ENCODE peak calls at places on chromosomes 5 and 9, in ten cellular contexts. One of them, this sample, is unnamed.

GRCh38 chr9:109297899-109298298 is 23.0 kb downstream of the EPB41L4B start:
- DNase-seq in tibial artery: no peak
- DNase-seq in lower leg skin: no peak
- DNase-seq in upper lobe of right lung: no peak
- DNase-seq in OCI-LY7: no peak
- DNase-seq in coronary artery: no peak
- DNase-seq in astrocyte of the spinal cord: peak
- DNase-seq in B cell: no peak
- DNase-seq in pancreas: no peak
- DNase-seq in cardiac muscle cell: no peak
- DNase-seq in this sample: no peak

GRCh38 chr5:126515337-126515736 is 79.7 kb downstream of the ALDH7A1 start:
- DNase-seq in tibial artery: no peak
- DNase-seq in lower leg skin: no peak
- DNase-seq in upper lobe of right lung: no peak
- DNase-seq in OCI-LY7: no peak
- DNase-seq in coronary artery: no peak
- DNase-seq in astrocyte of the spinal cord: no peak
- DNase-seq in B cell: no peak
- DNase-seq in pancreas: no peak
- DNase-seq in cardiac muscle cell: no peak
- DNase-seq in this sample: no peak

GRCh38 chr9:77883846-77884771 is 147.5 kb downstream of the GNAQ start:
- DNase-seq in tibial artery: no peak
- DNase-seq in lower leg skin: no peak
- DNase-seq in upper lobe of right lung: no peak
- DNase-seq in OCI-LY7: no peak
- DNase-seq in coronary artery: no peak
- DNase-seq in astrocyte of the spinal cord: peak
- DNase-seq in B cell: no peak
- DNase-seq in pancreas: no peak
- DNase-seq in cardiac muscle cell: no peak
- DNase-seq in this sample: no peak

GRCh38 chr9:131639771-131640437 is 94.6 kb downstream of the PRRT1B start:
- DNase-seq in tibial artery: no peak
- DNase-seq in lower leg skin: no peak
- DNase-seq in upper lobe of right lung: no peak
- DNase-seq in OCI-LY7: no peak
- DNase-seq in coronary artery: no peak
- DNase-seq in astrocyte of the spinal cord: no peak
- DNase-seq in B cell: peak
- DNase-seq in pancreas: no peak
- DNase-seq in cardiac muscle cell: no peak
- DNase-seq in this sample: no peak

GRCh38 chr5:137923856-137924255 is 34.6 kb downstream of the PKD2L2 start:
- DNase-seq in tibial artery: no peak
- DNase-seq in lower leg skin: no peak
- DNase-seq in upper lobe of right lung: no peak
- DNase-seq in OCI-LY7: no peak
- DNase-seq in coronary artery: no peak
- DNase-seq in astrocyte of the spinal cord: peak
- DNase-seq in B cell: no peak
- DNase-seq in pancreas: no peak
- DNase-seq in cardiac muscle cell: peak
- DNase-seq in this sample: no peak

GRCh38 chr5:73938938-73939320 is 312.9 kb downstream of the ARHGEF28 start:
- DNase-seq in tibial artery: no peak
- DNase-seq in lower leg skin: no peak
- DNase-seq in upper lobe of right lung: no peak
- DNase-seq in OCI-LY7: no peak
- DNase-seq in coronary artery: no peak
- DNase-seq in astrocyte of the spinal cord: no peak
- DNase-seq in B cell: no peak
- DNase-seq in pancreas: no peak
- DNase-seq in cardiac muscle cell: no peak
- DNase-seq in this sample: no peak

GRCh38 chr9:108953983-108954574 is 19.9 kb downstream of the ABITRAM start:
- DNase-seq in tibial artery: no peak
- DNase-seq in lower leg skin: no peak
- DNase-seq in upper lobe of right lung: no peak
- DNase-seq in OCI-LY7: peak
- DNase-seq in coronary artery: no peak
- DNase-seq in astrocyte of the spinal cord: peak
- DNase-seq in B cell: no peak
- DNase-seq in pancreas: no peak
- DNase-seq in cardiac muscle cell: peak
- DNase-seq in this sample: peak

GRCh38 chr5:174727794-174728662 is 3.6 kb downstream of the MSX2 start:
- DNase-seq in tibial artery: no peak
- DNase-seq in lower leg skin: no peak
- DNase-seq in upper lobe of right lung: no peak
- DNase-seq in OCI-LY7: no peak
- DNase-seq in coronary artery: no peak
- DNase-seq in astrocyte of the spinal cord: no peak
- DNase-seq in B cell: no peak
- DNase-seq in pancreas: no peak
- DNase-seq in cardiac muscle cell: no peak
- DNase-seq in this sample: no peak

GRCh38 chr9:129415031-129415953 is 205.6 kb downstream of the C9orf50 start:
- DNase-seq in tibial artery: no peak
- DNase-seq in lower leg skin: no peak
- DNase-seq in upper lobe of right lung: no peak
- DNase-seq in OCI-LY7: no peak
- DNase-seq in coronary artery: no peak
- DNase-seq in astrocyte of the spinal cord: no peak
- DNase-seq in B cell: no peak
- DNase-seq in pancreas: no peak
- DNase-seq in cardiac muscle cell: no peak
- DNase-seq in this sample: no peak

GRCh38 chr5:78649220-78649700 is 688 bp upstream of the LHFPL2 start:
- DNase-seq in tibial artery: peak
- DNase-seq in lower leg skin: peak
- DNase-seq in upper lobe of right lung: no peak
- DNase-seq in OCI-LY7: peak
- DNase-seq in coronary artery: no peak
- DNase-seq in astrocyte of the spinal cord: no peak
- DNase-seq in B cell: no peak
- DNase-seq in pancreas: no peak
- DNase-seq in cardiac muscle cell: no peak
- DNase-seq in this sample: no peak

GRCh38 chr5:103340717-103341397 is 82.3 kb downstream of the MACIR start:
- DNase-seq in tibial artery: no peak
- DNase-seq in lower leg skin: no peak
- DNase-seq in upper lobe of right lung: no peak
- DNase-seq in OCI-LY7: no peak
- DNase-seq in coronary artery: no peak
- DNase-seq in astrocyte of the spinal cord: no peak
- DNase-seq in B cell: no peak
- DNase-seq in pancreas: no peak
- DNase-seq in cardiac muscle cell: no peak
- DNase-seq in this sample: peak

GRCh38 chr5:62718368-62718767 is 139.7 kb downstream of the LRRC70 start:
- DNase-seq in tibial artery: no peak
- DNase-seq in lower leg skin: no peak
- DNase-seq in upper lobe of right lung: no peak
- DNase-seq in OCI-LY7: no peak
- DNase-seq in coronary artery: no peak
- DNase-seq in astrocyte of the spinal cord: no peak
- DNase-seq in B cell: no peak
- DNase-seq in pancreas: no peak
- DNase-seq in cardiac muscle cell: no peak
- DNase-seq in this sample: no peak

GRCh38 chr5:132775439-132776076 is 1.5 kb downstream of the SEPTIN8 start:
- DNase-seq in tibial artery: no peak
- DNase-seq in lower leg skin: peak
- DNase-seq in upper lobe of right lung: no peak
- DNase-seq in OCI-LY7: no peak
- DNase-seq in coronary artery: no peak
- DNase-seq in astrocyte of the spinal cord: no peak
- DNase-seq in B cell: no peak
- DNase-seq in pancreas: no peak
- DNase-seq in cardiac muscle cell: peak
- DNase-seq in this sample: no peak

GRCh38 chr9:113590991-113591898 is 127.7 kb downstream of the RGS3 start:
- DNase-seq in tibial artery: peak
- DNase-seq in lower leg skin: peak
- DNase-seq in upper lobe of right lung: peak
- DNase-seq in OCI-LY7: peak
- DNase-seq in coronary artery: no peak
- DNase-seq in astrocyte of the spinal cord: peak
- DNase-seq in B cell: peak
- DNase-seq in pancreas: peak
- DNase-seq in cardiac muscle cell: peak
- DNase-seq in this sample: peak

GRCh38 chr9:124263800-124264426 is 6.2 kb downstream of the NEK6 start:
- DNase-seq in tibial artery: no peak
- DNase-seq in lower leg skin: no peak
- DNase-seq in upper lobe of right lung: no peak
- DNase-seq in OCI-LY7: no peak
- DNase-seq in coronary artery: no peak
- DNase-seq in astrocyte of the spinal cord: no peak
- DNase-seq in B cell: no peak
- DNase-seq in pancreas: no peak
- DNase-seq in cardiac muscle cell: no peak
- DNase-seq in this sample: no peak

GRCh38 chr5:119435436-119436132 is 16.7 kb upstream of the HSD17B4 start:
- DNase-seq in tibial artery: peak
- DNase-seq in lower leg skin: no peak
- DNase-seq in upper lobe of right lung: peak
- DNase-seq in OCI-LY7: peak
- DNase-seq in coronary artery: no peak
- DNase-seq in astrocyte of the spinal cord: peak
- DNase-seq in B cell: peak
- DNase-seq in pancreas: peak
- DNase-seq in cardiac muscle cell: peak
- DNase-seq in this sample: peak

GRCh38 chr5:66742083-66742895 is 146.1 kb downstream of the MAST4 start:
- DNase-seq in tibial artery: no peak
- DNase-seq in lower leg skin: no peak
- DNase-seq in upper lobe of right lung: no peak
- DNase-seq in OCI-LY7: peak
- DNase-seq in coronary artery: no peak
- DNase-seq in astrocyte of the spinal cord: no peak
- DNase-seq in B cell: no peak
- DNase-seq in pancreas: no peak
- DNase-seq in cardiac muscle cell: peak
- DNase-seq in this sample: no peak
- TF ChIP-seq CTCF in tibial artery: no peak
- TF ChIP-seq CTCF in lower leg skin: no peak
- TF ChIP-seq CTCF in upper lobe of right lung: peak
- TF ChIP-seq CTCF in OCI-LY7: peak
- TF ChIP-seq CTCF in coronary artery: no peak
- TF ChIP-seq CTCF in astrocyte of the spinal cord: peak
- TF ChIP-seq CTCF in B cell: no peak
- TF ChIP-seq CTCF in pancreas: peak
- TF ChIP-seq CTCF in cardiac muscle cell: no peak
- TF ChIP-seq CTCF in this sample: no peak

DNA sequence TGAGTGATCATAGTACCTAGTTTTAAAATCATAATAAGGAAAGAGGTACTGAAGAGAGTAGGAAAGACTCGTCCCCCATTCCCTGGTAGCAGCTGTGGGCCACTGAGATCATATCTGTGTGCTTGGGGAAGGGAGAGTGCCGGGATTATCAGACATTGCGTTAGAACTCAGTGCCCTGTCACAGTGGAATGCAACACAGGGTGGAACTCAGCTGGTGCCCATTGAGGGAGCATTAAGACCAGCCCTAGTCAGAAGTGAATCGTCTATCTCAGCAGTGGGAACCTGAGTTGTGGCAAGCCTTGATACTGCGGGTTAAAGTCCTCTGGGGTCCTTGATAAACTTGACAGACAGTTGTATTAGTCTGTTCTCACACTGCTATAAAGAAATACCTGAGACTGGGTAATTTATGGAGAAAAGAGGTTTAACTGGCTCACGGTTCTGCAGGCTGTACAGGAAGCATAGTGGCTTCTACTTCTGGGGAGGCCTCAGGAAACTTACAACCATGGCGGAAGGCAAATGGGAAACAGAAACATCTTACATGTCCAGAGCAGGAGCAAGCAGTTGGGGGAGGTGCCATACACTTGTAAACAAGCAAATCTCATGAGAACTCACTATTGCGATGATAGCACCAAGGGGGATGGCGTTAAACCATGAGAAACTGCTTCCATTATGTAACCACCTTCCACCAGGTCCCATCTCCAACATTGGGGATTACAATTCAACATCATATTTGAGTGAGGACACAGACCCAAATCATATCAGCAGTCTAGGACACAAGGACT is 33.1 kb downstream of the NDUFAF2 start:
- DNase-seq in tibial artery: no peak
- DNase-seq in lower leg skin: no peak
- DNase-seq in upper lobe of right lung: no peak
- DNase-seq in OCI-LY7: no peak
- DNase-seq in coronary artery: no peak
- DNase-seq in astrocyte of the spinal cord: no peak
- DNase-seq in B cell: no peak
- DNase-seq in pancreas: no peak
- DNase-seq in cardiac muscle cell: peak
- DNase-seq in this sample: no peak
- TF ChIP-seq CTCF in tibial artery: no peak
- TF ChIP-seq CTCF in lower leg skin: no peak
- TF ChIP-seq CTCF in upper lobe of right lung: no peak
- TF ChIP-seq CTCF in OCI-LY7: no peak
- TF ChIP-seq CTCF in coronary artery: no peak
- TF ChIP-seq CTCF in astrocyte of the spinal cord: no peak
- TF ChIP-seq CTCF in B cell: no peak
- TF ChIP-seq CTCF in pancreas: no peak
- TF ChIP-seq CTCF in cardiac muscle cell: no peak
- TF ChIP-seq CTCF in this sample: no peak

DNA sequence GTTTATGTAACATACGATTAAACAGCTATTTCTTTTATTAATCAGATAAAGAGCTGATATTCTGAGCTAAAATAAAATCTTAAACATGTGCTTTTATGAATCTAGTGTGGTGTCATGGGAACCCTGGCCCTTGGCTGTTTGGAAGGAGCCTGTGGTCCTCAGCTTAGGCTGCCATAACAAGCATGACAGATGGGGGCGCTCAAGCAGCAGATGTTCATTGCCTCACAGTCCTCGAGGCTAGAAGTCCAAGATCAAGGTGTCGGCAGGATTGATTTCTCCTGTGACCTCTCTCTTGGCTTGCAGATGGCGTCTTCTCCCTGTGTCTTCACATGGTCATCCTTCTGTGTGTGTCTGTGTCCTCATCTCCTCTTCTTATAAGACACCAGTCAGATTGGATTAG is 448.2 kb downstream of the GADD45G start:
- DNase-seq in tibial artery: no peak
- DNase-seq in lower leg skin: no peak
- DNase-seq in upper lobe of right lung: no peak
- DNase-seq in OCI-LY7: peak
- DNase-seq in coronary artery: no peak
- DNase-seq in astrocyte of the spinal cord: no peak
- DNase-seq in B cell: no peak
- DNase-seq in pancreas: no peak
- DNase-seq in cardiac muscle cell: no peak
- DNase-seq in this sample: no peak
- TF ChIP-seq CTCF in tibial artery: no peak
- TF ChIP-seq CTCF in lower leg skin: no peak
- TF ChIP-seq CTCF in upper lobe of right lung: peak
- TF ChIP-seq CTCF in OCI-LY7: peak
- TF ChIP-seq CTCF in coronary artery: no peak
- TF ChIP-seq CTCF in astrocyte of the spinal cord: peak
- TF ChIP-seq CTCF in B cell: peak
- TF ChIP-seq CTCF in pancreas: no peak
- TF ChIP-seq CTCF in cardiac muscle cell: no peak
- TF ChIP-seq CTCF in this sample: no peak

GRCh38 chr5:42520957-42521356 is 97.7 kb downstream of the GHR start:
- DNase-seq in tibial artery: no peak
- DNase-seq in lower leg skin: no peak
- DNase-seq in upper lobe of right lung: no peak
- DNase-seq in OCI-LY7: no peak
- DNase-seq in coronary artery: no peak
- DNase-seq in astrocyte of the spinal cord: no peak
- DNase-seq in B cell: no peak
- DNase-seq in pancreas: no peak
- DNase-seq in cardiac muscle cell: no peak
- DNase-seq in this sample: no peak
- TF ChIP-seq CTCF in tibial artery: no peak
- TF ChIP-seq CTCF in lower leg skin: no peak
- TF ChIP-seq CTCF in upper lobe of right lung: no peak
- TF ChIP-seq CTCF in OCI-LY7: no peak
- TF ChIP-seq CTCF in coronary artery: no peak
- TF ChIP-seq CTCF in astrocyte of the spinal cord: no peak
- TF ChIP-seq CTCF in B cell: no peak
- TF ChIP-seq CTCF in pancreas: no peak
- TF ChIP-seq CTCF in cardiac muscle cell: no peak
- TF ChIP-seq CTCF in this sample: no peak